ENCODE peak calls at places on chromosomes 5 and 9, in four cellular contexts. T is BJ, S is AG08395, O is NCI-H2081. L is an unnamed sample.

GRCh38 chr5:138653502-138653901 is 78.3 kb upstream of the HSPA9 start:
- DNase-seq in T (no peak), S (no peak), O (no peak), L (peak; percentile 17)

GRCh38 chr5:80884086-80884813 is 75.9 kb upstream of the RASGRF2 start:
- DNase-seq in T (no peak), S (no peak), O (no peak), L (no peak)

GRCh38 chr9:136762221-136762691 is 2.1 kb downstream of the LCN15 start:
- DNase-seq in T (no peak), S (no peak), O (no peak), L (no peak)

GRCh38 chr5:134536876-134537275 is 11.4 kb downstream of the JADE2 start:
- DNase-seq in T (no peak), S (no peak), O (no peak), L (no peak)

GRCh38 chr5:134738963-134739661 is 764 bp downstream of the CAMLG start:
- DNase-seq in T (no peak), S (peak; percentile 44), O (no peak), L (peak; percentile 42)

GRCh38 chr9:17635115-17635890 is 56.4 kb downstream of the SH3GL2 start:
- DNase-seq in T (no peak), S (no peak), O (no peak), L (peak; percentile 30)

GRCh38 chr5:107431998-107432397 is 238.7 kb downstream of the EFNA5 start:
- DNase-seq in T (no peak), S (peak; percentile 64), O (no peak), L (no peak)

GRCh38 chr9:127847155-127847463 is 7.3 kb downstream of the ENG start:
- DNase-seq in T (no peak), S (peak; percentile 13), O (no peak), L (no peak)

GRCh38 chr9:122355336-122355875 is 15.4 kb upstream of the PTGS1 start:
- DNase-seq in T (no peak), S (no peak), O (no peak), L (no peak)

GRCh38 chr5:41337724-41338123 is 124.4 kb upstream of the C6 start:
- DNase-seq in T (no peak), S (no peak), O (no peak), L (no peak)

GRCh38 chr5:35284364-35284763 is 54.1 kb upstream of the PRLR start:
- DNase-seq in T (no peak), S (no peak), O (no peak), L (no peak)

GRCh38 chr9:133619791-133620190 is 10.6 kb upstream of the FAM163B start:
- DNase-seq in T (no peak), S (no peak), O (no peak), L (no peak)

GRCh38 chr5:119179857-119180641 is 109.2 kb downstream of the DMXL1 start:
- DNase-seq in T (no peak), S (no peak), O (no peak), L (no peak)

GRCh38 chr5:88883059-88883565 is at the start of gene MEF2C:
- DNase-seq in T (peak; percentile 24), S (peak; percentile 87), O (peak; percentile 28), L (peak; percentile 82)

GRCh38 chr5:132364319-132364718 is 5.2 kb upstream of the SLC22A5 start:
- DNase-seq in T (no peak), S (peak; percentile 80), O (no peak), L (peak; percentile 70)

GRCh38 chr5:36438765-36439501 is 137.2 kb upstream of the RANBP3L start:
- DNase-seq in T (no peak), S (no peak), O (no peak), L (no peak)

GRCh38 chr5:132834057-132834456 is 3.6 kb upstream of the SHROOM1 start:
- DNase-seq in T (no peak), S (no peak), O (no peak), L (no peak)

GRCh38 chr5:164345173-164345572 is 839.8 kb downstream of the MAT2B start:
- DNase-seq in T (no peak), S (no peak), O (peak; percentile 91), L (no peak)

GRCh38 chr9:70079364-70080103 is 35.9 kb downstream of the MAMDC2 start:
- DNase-seq in T (no peak), S (peak; percentile 30), O (peak; percentile 65), L (no peak)

GRCh38 chr9:38010918-38011704 is 57.9 kb downstream of the SHB start:
- DNase-seq in T (no peak), S (no peak), O (no peak), L (no peak)

GRCh38 chr9:70901013-70901412 is 220.4 kb downstream of the TRPM3 start:
- DNase-seq in T (no peak), S (no peak), O (no peak), L (no peak)

L was measured in HFFc6.